ENCODE peak calls at places on chromosomes 13 and 19, in ten cellular contexts. F, C, P, J, G, D, V, H, X and B are unnamed samples. For H3K4me1, the result is how much of the 10 kb centered on the place peaks cover.

GRCh38 chr19:7500811-7501450 is 12.1 kb upstream of the PEX11G start:
- DNase-seq in J (peak), X (no peak), F (peak), D (peak), C (no peak), V (peak), G (no peak), H (no peak), P (peak), B (peak)

GRCh38 chr13:70484931-70485330 is 376.7 kb upstream of the KLHL1 start:
- DNase-seq in X (no peak), V (no peak), H (no peak), D (no peak), C (no peak), P (no peak), F (no peak), J (no peak), G (no peak), B (no peak)

GRCh38 chr19:1211494-1212234 is 6.1 kb downstream of the STK11 start:
- DNase-seq in P (no peak), H (no peak), G (no peak), F (peak), V (peak), C (no peak), J (no peak), X (no peak), D (peak), B (no peak)

GRCh38 chr19:48644839-48645651 is 942 bp downstream of the CA11 start:
- DNase-seq in G (no peak), H (no peak), D (peak), F (peak), V (no peak), X (peak), J (no peak), P (peak), C (peak), B (peak)

GRCh38 chr19:10812902-10813404 is 23.1 kb downstream of the TMED1 start:
- DNase-seq in D (peak), H (no peak), P (peak), F (peak), X (peak), C (peak), G (no peak), J (no peak), V (no peak), B (no peak)

GRCh38 chr19:10118960-10119359 is 739 bp downstream of the EIF3G start:
- DNase-seq in D (no peak), J (no peak), F (no peak), H (no peak), V (no peak), X (no peak), G (no peak), P (no peak), C (no peak), B (no peak)

GRCh38 chr19:6767357-6768235 is at the start of gene SH2D3A:
- DNase-seq in G (peak), V (peak), J (peak), C (no peak), F (peak), P (peak), X (peak), D (peak), H (peak), B (no peak)

GRCh38 chr13:112754281-112755025 is 64.6 kb downstream of the ATP11A start:
- DNase-seq in H (no peak), F (no peak), X (no peak), P (no peak), J (no peak), D (no peak), V (no peak), G (no peak), C (no peak), B (no peak)

GRCh38 chr13:107767119-107767518 is 448.2 kb downstream of the LIG4 start:
- DNase-seq in H (no peak), J (no peak), G (no peak), V (no peak), C (no peak), D (no peak), P (no peak), X (no peak), F (no peak), B (no peak)

GRCh38 chr19:2631213-2631821 is 71.2 kb downstream of the GNG7 start:
- DNase-seq in F (no peak), J (no peak), V (no peak), D (no peak), H (no peak), P (no peak), G (no peak), X (no peak), C (no peak), B (no peak)

GRCh38 chr19:17406039-17406886 is 833 bp upstream of the BST2 start:
- DNase-seq in G (no peak), X (no peak), J (no peak), D (peak), P (no peak), F (no peak), C (no peak), V (no peak), H (no peak), B (no peak)

GRCh38 chr19:17405250-17406038 is at the start of gene BST2:
- DNase-seq in V (peak), H (peak), D (peak), F (peak), P (no peak), J (no peak), X (peak), G (no peak), C (peak), B (peak)

GRCh38 chr19:17404621-17405249 is 695 bp downstream of the BST2 start:
- DNase-seq in D (no peak), V (no peak), F (no peak), J (no peak), X (no peak), H (no peak), C (no peak), P (no peak), G (no peak), B (no peak)

GRCh38 chr19:17404015-17404414 is 1.4 kb downstream of the BST2 start:
- DNase-seq in C (no peak), X (no peak), G (no peak), H (no peak), P (no peak), J (no peak), F (no peak), V (no peak), D (peak), B (no peak)

GRCh38 chr19:17406887-17407196 is 1.4 kb upstream of the BST2 start:
- DNase-seq in X (no peak), V (no peak), G (no peak), F (no peak), C (no peak), D (no peak), P (no peak), H (no peak), J (no peak), B (no peak)
- TF ChIP-seq POLR2A in X (no peak), V (no peak), G (no peak), F (no peak), C (no peak), D (no peak), P (no peak), H (no peak), J (no peak), B (no peak)

GRCh38 chr13:33110713-33111413 is 94.6 kb downstream of the KL start:
- DNase-seq in J (no peak), P (no peak), X (no peak), D (no peak), F (no peak), H (no peak), G (no peak), C (peak), V (peak), B (no peak)
- H3K4me1 ChIP-seq in J (under half), P (under half), X (under half), D (under half), F (under half), H (half or more), G (under half), C (under half), V (under half), B (under half)

DNA sequence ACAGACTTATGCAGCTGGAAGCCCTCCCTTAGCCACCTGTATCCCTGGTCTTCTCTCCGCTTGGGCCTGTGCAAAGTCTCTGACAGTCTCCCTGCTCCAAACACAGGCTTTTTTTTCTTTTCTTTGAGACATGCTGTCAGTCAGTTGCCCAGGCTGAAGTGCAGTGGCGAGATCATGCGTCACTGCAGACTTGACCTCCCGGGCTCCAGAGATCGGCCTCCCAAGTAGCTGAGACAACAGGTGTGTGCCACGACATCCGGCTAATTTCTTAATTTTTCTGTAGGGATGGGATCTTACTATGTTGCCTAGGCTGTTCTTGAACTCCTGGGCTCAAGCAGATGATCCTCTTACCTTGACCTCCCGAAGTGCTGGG is 1.6 kb downstream of the MZF1 start:
- DNase-seq in D (no peak), F (no peak), G (peak), J (no peak), H (no peak), P (no peak), C (no peak), V (no peak), X (peak), B (peak)
- TF ChIP-seq EP300 in D (no peak), F (no peak), G (no peak), J (no peak), H (no peak), P (no peak), C (no peak), V (no peak), X (no peak), B (no peak)

DNA sequence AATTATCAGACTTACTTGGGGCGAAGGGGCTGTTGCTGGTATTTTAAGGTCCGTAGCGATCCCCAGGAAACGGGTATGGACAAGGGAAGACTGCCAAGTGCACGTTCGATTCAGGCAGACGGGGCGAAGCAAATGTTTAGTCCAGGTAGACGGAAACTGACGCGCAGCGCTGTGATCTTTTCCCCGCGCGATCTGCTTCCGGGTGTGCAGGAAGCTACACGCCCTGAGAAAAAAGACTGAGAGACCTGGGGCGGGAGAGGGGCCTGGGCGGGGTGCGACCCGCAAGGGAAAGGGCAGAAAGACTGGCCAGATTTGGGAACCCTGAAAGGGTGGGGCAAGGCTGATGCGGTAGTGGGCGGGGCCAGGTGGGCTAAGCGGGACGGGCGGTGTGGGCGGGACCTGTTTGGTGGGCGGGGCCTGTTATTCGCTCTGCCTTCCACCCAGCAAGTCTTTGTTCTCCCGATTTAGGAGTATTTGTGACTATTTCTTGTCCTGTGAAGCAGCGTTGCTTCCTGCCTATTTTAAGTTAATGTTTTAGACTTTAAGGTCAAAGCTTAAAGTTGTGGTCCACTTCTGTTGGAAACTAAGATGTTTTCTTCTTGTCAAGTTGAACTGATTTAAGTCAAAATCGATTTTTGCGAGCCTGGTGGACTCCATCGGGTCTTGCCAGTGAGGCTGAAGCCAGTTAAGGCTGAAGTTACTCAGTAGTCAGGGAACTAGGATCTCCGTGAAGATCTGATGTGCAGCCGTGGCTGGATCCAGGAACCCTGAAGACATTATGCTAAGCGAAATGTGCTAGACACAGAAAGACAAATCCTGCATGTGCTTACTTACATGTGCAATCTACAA is at the start of gene ZNF836:
- DNase-seq in G (peak), P (peak), V (peak), X (peak), C (peak), F (peak), D (peak), J (peak), H (peak), B (peak)
- TF ChIP-seq POLR2A in G (no peak), P (no peak), V (no peak), X (no peak), C (no peak), F (no peak), D (no peak), J (peak), H (peak), B (no peak)

GRCh38 chr13:98888222-98888889 is 89.5 kb downstream of the DOCK9 start:
- DNase-seq in P (no peak), D (no peak), C (no peak), X (no peak), V (no peak), G (no peak), H (no peak), F (no peak), J (no peak), B (no peak)
- H3K4me1 ChIP-seq in P (under half), D (under half), C (under half), X (under half), V (under half), G (under half), H (under half), F (under half), J (under half), B (under half)

GRCh38 chr19:40387151-40387550 is 2.8 kb downstream of the HIPK4 start:
- DNase-seq in H (no peak), P (no peak), D (no peak), J (no peak), C (no peak), F (no peak), X (no peak), V (no peak), G (no peak), B (no peak)

GRCh38 chr19:40392123-40392522 is 2.1 kb upstream of the HIPK4 start:
- DNase-seq in C (no peak), D (peak), V (no peak), H (no peak), P (no peak), G (no peak), J (no peak), X (no peak), F (no peak), B (no peak)

GRCh38 chr19:40390084-40390742 is at the start of gene HIPK4:
- DNase-seq in P (no peak), D (no peak), J (no peak), G (no peak), V (no peak), C (no peak), X (no peak), H (no peak), F (no peak), B (no peak)

GRCh38 chr19:40388486-40388885 is 1.5 kb downstream of the HIPK4 start:
- DNase-seq in V (no peak), P (no peak), C (no peak), J (no peak), G (no peak), H (no peak), X (no peak), F (no peak), D (no peak), B (no peak)

DNA sequence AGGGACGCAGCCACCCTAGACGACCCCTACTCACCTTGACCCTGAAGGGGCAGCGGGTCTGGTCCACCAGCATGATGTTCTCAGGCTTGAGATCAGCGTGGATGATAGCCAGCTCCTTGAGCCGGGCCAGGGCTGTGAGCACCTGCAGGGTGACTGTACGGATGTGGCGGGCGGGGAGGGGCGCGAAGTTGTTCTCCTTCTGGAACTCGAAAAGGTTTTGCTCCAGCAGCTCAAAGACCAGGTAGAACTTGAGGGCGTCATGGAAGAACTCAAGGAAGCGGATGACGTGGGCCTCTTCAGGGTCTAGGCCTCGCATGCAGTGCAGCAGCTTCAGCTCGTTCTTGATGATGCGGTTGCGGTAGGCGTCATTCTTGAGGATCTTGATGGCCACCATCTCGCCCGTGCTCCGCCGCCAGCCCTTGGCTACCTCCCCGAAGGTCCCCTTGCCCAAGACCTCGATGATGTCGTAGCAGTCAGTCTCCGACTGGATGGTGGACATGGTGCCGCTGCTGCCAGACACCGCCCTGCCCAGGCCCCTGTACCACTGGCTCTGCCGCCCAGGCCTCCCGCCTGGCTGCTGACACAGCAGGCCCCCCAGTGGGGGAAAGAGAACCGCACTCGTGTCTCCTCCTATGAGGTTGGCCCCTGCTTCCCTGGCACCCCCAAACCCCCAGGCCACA is 437 bp downstream of the HIPK4 start:
- DNase-seq in H (no peak), F (no peak), X (no peak), G (no peak), C (no peak), V (peak), J (no peak), P (no peak), D (no peak), B (no peak)
- TF ChIP-seq EP300 in H (no peak), F (no peak), X (no peak), G (no peak), C (no peak), V (no peak), J (no peak), P (no peak), D (no peak), B (no peak)

GRCh38 chr19:54189668-54190502 is 505 bp upstream of the MBOAT7 start:
- DNase-seq in P (peak), H (peak), V (peak), F (peak), X (peak), G (peak), J (peak), D (peak), C (peak), B (peak)

GRCh38 chr19:54188224-54188871 is 1.0 kb downstream of the MBOAT7 start:
- DNase-seq in J (no peak), D (peak), V (no peak), H (no peak), X (no peak), C (no peak), P (no peak), G (no peak), F (no peak), B (peak)

GRCh38 chr19:54190503-54190941 is 586 bp upstream of the TSEN34 start:
- DNase-seq in H (peak), G (peak), J (peak), C (peak), V (peak), F (peak), P (peak), X (peak), D (peak), B (peak)

GRCh38 chr19:54190942-54191670 is at the start of gene TSEN34:
- DNase-seq in G (no peak), H (no peak), P (no peak), F (peak), X (no peak), V (peak), D (peak), J (no peak), C (peak), B (peak)

DNA sequence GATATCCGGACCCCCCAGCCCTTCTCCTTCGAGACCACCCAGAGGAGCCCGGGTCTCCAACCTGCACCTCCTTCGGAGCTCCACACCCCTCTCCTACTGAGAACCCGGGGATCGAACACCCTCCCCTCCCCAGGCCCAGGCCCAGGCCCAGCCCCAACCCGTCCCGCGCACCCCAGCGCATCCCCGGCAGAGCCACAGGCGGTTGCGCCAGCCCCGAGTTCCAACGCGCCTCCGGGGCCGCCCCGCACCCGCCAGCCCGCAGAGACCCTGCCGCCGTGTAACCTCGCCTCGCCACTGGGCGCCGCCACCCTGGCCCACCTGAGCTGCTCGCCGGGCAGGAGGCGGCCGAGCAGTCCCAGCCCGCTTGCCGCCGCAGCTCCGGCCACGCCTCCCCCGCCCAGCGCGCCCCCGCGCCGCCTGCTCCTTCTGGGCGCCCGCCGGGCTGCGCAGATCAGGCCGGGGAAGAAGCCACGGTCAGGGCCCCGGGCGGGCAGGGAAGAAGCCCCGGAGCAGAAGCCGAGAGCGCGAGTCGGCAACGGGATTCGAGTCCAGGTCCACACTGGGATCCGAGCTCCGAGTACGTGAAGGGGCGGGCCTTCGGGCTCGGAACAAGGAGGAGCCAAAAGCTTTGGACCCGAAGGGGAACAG is at the start of gene MBOAT7:
- DNase-seq in P (no peak), H (no peak), G (no peak), J (no peak), D (peak), V (peak), X (no peak), F (no peak), C (no peak), B (no peak)
- TF ChIP-seq POLR2A in P (peak), H (peak), G (no peak), J (no peak), D (peak), V (no peak), X (peak), F (no peak), C (peak), B (peak)

GRCh38 chr13:99663185-99663825 is 162.0 kb downstream of the TM9SF2 start:
- DNase-seq in D (no peak), G (no peak), C (no peak), P (no peak), H (no peak), F (no peak), X (no peak), J (no peak), V (no peak), B (no peak)

GRCh38 chr13:99663908-99664307 is 162.6 kb downstream of the TM9SF2 start:
- DNase-seq in V (no peak), C (no peak), F (no peak), J (no peak), H (no peak), P (no peak), G (no peak), D (no peak), X (no peak), B (no peak)

GRCh38 chr13:99662678-99663077 is 161.4 kb downstream of the TM9SF2 start:
- DNase-seq in X (no peak), P (no peak), J (no peak), F (no peak), C (no peak), H (no peak), D (no peak), V (no peak), G (no peak), B (no peak)

GRCh38 chr13:99660101-99660500 is 158.8 kb downstream of the TM9SF2 start:
- DNase-seq in P (no peak), C (no peak), F (no peak), V (no peak), J (no peak), X (no peak), D (no peak), H (no peak), G (no peak), B (no peak)

DNA sequence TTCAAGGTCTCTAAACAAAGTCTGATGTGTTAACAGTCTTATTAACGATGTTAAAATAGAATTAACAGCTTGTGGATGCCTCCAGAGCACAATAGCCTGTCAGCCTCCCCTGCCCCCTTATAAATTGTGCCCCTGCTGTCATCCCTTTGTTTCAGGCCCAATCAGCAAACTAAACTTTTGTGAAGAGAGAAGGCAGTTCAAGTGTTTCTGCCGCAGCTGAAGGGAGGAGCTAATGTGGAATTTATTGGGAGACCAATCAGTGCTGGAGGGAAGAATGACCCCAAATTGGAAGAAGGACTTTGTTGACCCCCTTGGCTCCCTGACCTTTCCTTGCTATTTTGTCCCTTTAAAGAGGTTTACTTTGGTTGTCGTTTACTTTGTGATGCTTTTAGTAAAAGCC is 160.5 kb downstream of the TM9SF2 start:
- DNase-seq in V (no peak), J (peak), P (no peak), X (no peak), H (no peak), F (no peak), G (no peak), C (no peak), D (no peak), B (no peak)
- H3K4me1 ChIP-seq in V (under half), J (under half), P (under half), X (under half), H (under half), F (under half), G (under half), C (under half), D (under half), B (under half)